ENCODE peak calls at places on chromosomes 1 and 21, in four cellular contexts. G is K562, F is HCT116, P is HepG2. C is an unnamed sample.

GRCh38 chr1:8718878-8719361 is 98.5 kb downstream of the RERE start:
- DNase-seq in G (no peak), F (no peak), P (no peak), C (no peak)

GRCh38 chr1:20281801-20282200 is 8.9 kb upstream of the VWA5B1 start:
- DNase-seq in G (no peak), F (no peak), P (no peak), C (no peak)

GRCh38 chr1:155531624-155532023 is 31.0 kb downstream of the ASH1L start:
- DNase-seq in G (no peak), F (no peak), P (no peak), C (no peak)

GRCh38 chr1:192066202-192066601 is 92.1 kb upstream of the RGS18 start:
- DNase-seq in G (peak; percentile 73), F (peak; percentile 0), P (no peak), C (no peak)

GRCh38 chr1:189654906-189655305 is 822.8 kb downstream of the BRINP3 start:
- DNase-seq in G (no peak), F (no peak), P (no peak), C (no peak)

GRCh38 chr1:159266832-159267231 is 35.3 kb upstream of the FCER1A start:
- DNase-seq in G (peak; percentile 63), F (no peak), P (no peak), C (no peak)

GRCh38 chr21:42315296-42315891 is at the start of gene TFF3:
- DNase-seq in G (no peak), F (no peak), P (peak; percentile 84), C (no peak)

GRCh38 chr21:14383596-14384210 is 757 bp upstream of the HSPA13 start:
- DNase-seq in G (peak; percentile 61), F (no peak), P (no peak), C (peak; percentile 12)

GRCh38 chr1:1211541-1212511 is 2.1 kb downstream of the TNFRSF4 start:
- DNase-seq in G (no peak), F (no peak), P (no peak), C (no peak)

GRCh38 chr1:1206376-1207253 is at the start of gene TNFRSF18:
- DNase-seq in G (no peak), F (peak; percentile 23), P (no peak), C (no peak)

GRCh38 chr1:1207254-1207902 is 986 bp upstream of the TNFRSF18 start:
- DNase-seq in G (no peak), F (no peak), P (no peak), C (no peak)

GRCh38 chr1:1210726-1211540 is 3.0 kb downstream of the TNFRSF4 start:
- DNase-seq in G (no peak), F (no peak), P (no peak), C (no peak)

DNA sequence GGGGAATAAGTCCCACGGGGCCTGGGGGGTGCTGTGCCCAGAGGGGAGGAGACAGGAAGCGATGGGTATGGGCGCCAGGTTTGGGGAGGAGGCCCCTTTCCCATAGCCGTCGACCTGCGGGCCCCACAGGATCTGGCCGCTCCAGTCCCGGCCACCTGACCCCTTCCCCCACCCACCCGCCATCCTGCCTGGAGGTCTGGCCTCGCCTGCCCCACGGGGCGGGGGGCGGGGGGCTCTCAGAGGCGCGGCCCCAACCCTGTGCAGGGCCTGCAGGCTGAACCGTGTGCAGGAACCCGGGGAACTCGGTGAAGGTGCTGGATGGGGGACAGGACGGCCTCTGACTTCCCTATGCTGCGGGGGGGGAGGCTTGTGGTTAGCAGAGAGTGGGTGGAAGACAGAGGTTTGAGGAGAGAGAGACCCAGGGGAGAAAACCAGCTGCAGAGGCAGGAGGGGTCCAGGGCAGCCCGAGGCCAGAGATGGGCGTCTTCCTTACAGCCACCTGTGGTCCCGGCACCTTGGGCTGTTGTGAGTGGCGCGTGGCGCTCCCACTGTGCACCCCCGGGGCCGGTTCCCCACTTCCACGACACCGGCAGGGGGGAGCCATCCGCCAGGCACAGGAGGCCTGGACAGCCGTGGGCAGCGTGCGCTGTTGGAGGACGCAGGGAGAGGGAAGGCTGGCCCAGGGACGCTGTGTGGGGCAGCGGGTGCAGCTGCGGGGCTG is 2.5 kb upstream of the TNFRSF18 start:
- DNase-seq in G (peak; percentile 74), F (no peak), P (no peak), C (no peak)
- H3K27ac ChIP-seq in G (no peak overlapping the region), F (peak overlapping the region; percentile 64), P (no peak overlapping the region), C (no peak overlapping the region)

DNA sequence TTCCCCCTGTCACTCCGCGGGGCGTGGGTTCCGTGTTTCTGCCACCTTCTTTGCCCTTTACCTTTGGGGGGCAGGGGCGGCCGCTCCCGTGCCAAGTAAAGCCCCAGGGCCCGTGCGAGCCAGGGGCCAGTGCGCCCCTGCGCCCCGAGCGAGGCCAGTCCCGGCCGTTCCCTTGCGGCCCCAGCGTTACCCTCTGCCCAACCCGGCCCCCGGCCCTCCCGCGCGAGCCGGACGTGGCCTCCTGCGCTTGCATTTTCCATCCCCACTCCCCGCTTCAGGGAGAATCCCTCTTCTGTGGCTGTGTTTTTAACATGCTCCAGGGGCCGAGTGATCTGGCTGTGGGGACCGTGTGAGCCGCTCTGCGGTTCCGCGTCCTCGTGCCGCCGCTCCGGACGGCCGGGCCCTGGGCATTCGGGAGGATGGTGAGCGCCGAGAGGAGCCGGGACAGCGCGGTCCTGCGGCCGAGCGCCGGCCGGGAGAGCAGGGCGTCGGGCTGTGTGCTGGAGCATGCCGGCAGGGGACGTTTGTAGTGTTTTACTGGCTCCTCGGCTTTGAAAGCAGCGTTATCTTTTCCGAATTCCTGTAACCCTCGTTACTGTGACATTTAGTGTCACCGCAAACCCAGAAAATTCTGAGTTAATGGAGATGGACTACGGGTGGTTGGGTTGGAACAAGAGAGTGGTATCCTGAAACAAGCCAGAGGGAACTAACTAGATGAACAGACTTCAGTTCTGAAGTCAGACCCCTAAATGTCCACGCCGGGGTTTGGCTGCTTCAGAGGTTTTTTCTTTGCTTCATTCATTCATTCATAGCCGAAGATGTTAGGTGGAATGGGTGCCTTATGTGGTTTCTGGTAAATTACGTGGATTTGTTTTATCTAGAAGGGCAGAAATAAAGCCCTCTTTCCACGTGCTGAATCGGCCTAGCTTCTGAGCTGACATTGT is 1.1 kb downstream of the GALNT2 start:
- DNase-seq in G (peak; percentile 70), F (no peak), P (no peak), C (no peak)
- TF ChIP-seq POLR2A in G (no peak), F (no peak), P (no peak), C (peak; percentile 13)

GRCh38 chr1:151989131-151989868 is 4.4 kb downstream of the S100A10 start:
- DNase-seq in G (no peak), F (no peak), P (no peak), C (no peak)
- TF ChIP-seq ZBTB33 in G (no peak), F (no peak), P (no peak), C (no peak)

GRCh38 chr1:111281411-111281810 is 9.2 kb upstream of the CHIA start:
- DNase-seq in G (no peak), F (no peak), P (no peak), C (no peak)

GRCh38 chr1:111286912-111287311 is 3.7 kb upstream of the CHIA start:
- DNase-seq in G (no peak), F (no peak), P (no peak), C (no peak)

GRCh38 chr1:111285879-111286278 is 4.8 kb upstream of the CHIA start:
- DNase-seq in G (no peak), F (no peak), P (no peak), C (no peak)

GRCh38 chr1:111280267-111280666 is 10.4 kb upstream of the CHIA start:
- DNase-seq in G (no peak), F (no peak), P (no peak), C (no peak)

GRCh38 chr1:111283838-111284237 is 6.8 kb upstream of the CHIA start:
- DNase-seq in G (no peak), F (no peak), P (peak; percentile 7), C (no peak)
- H3K27ac ChIP-seq in G (no peak overlapping the region), F (no peak overlapping the region), P (no peak overlapping the region), C (no peak overlapping the region)

GRCh38 chr1:207032528-207033017 is at the start of gene C1orf116:
- DNase-seq in G (peak; percentile 93), F (peak; percentile 88), P (peak; percentile 60), C (no peak)
- TF ChIP-seq POLR2A in G (no peak), F (no peak), P (no peak), C (no peak)